ENCODE peak calls at places on chromosomes 1 and 21, in six cellular contexts. L is heart left ventricle; R is NCI-H1105 treated with DMSO at 0.1 percent for 48 hours; V is HT1080; X is activated CD8-positive, alpha-beta memory T cell treated with anti-CD3 and anti-CD28 coated beads, Interleukin-2, amount 50 U/mL, for 48 hours; P is GM23248. D is an unnamed sample.

GRCh38 chr21:26881504-26882228 is 36.5 kb upstream of the ADAMTS1 start:
- DNase-seq in L (no peak), R (peak; percentile 1), V (peak; percentile 21), X (no peak), P (peak; percentile 56), D (no peak)

GRCh38 chr1:155889566-155889965 is 21.6 kb downstream of the RIT1 start:
- DNase-seq in L (no peak), R (no peak), V (no peak), X (no peak), P (peak; percentile 37), D (no peak)

GRCh38 chr1:151993734-151994496 is at the start of gene S100A10:
- DNase-seq in L (peak; percentile 85), R (peak; percentile 21), V (peak; percentile 80), X (peak; percentile 83), P (peak; percentile 88), D (peak; percentile 52)

GRCh38 chr1:5525597-5526384 is 466.4 kb downstream of the NPHP4 start:
- DNase-seq in L (no peak), R (no peak), V (no peak), X (no peak), P (no peak), D (no peak)

GRCh38 chr1:155080250-155081228 is 1.9 kb downstream of the EFNA3 start:
- DNase-seq in L (no peak), R (peak; percentile 93), V (no peak), X (no peak), P (peak; percentile 47), D (no peak)

GRCh38 chr1:187477103-187477502 is 648.4 kb downstream of the PLA2G4A start:
- DNase-seq in L (no peak), R (no peak), V (no peak), X (no peak), P (no peak), D (no peak)

GRCh38 chr1:59149435-59149834 is 147.5 kb upstream of the FGGY start:
- DNase-seq in L (no peak), R (no peak), V (no peak), X (no peak), P (no peak), D (no peak)

GRCh38 chr1:64766385-64766784 is 21.5 kb downstream of the RAVER2 start:
- DNase-seq in L (no peak), R (no peak), V (no peak), X (no peak), P (no peak), D (no peak)

GRCh38 chr1:205630651-205631009 is 1.2 kb downstream of the ELK4 start:
- DNase-seq in L (no peak), R (no peak), V (no peak), X (no peak), P (no peak), D (no peak)